ENCODE peak calls at places on chromosomes 6 and 20, in four cellular contexts. L is endodermal cell, H is skeletal muscle cell, N is left cardiac atrium. C is an unnamed sample.

GRCh38 chr6:16472349-16473069 is 234.1 kb downstream of the GMPR start:
- DNase-seq in L (no peak), H (peak; percentile 36), N (no peak), C (peak; percentile 67)

GRCh38 chr6:159121387-159121955 is 47.7 kb upstream of the FNDC1 start:
- DNase-seq in L (peak; percentile 43), H (no peak), N (no peak), C (no peak)

GRCh38 chr6:72425003-72425681 is 196.7 kb upstream of the KCNQ5 start:
- DNase-seq in L (no peak), H (peak; percentile 88), N (no peak), C (peak; percentile 87)

GRCh38 chr6:130752292-130752691 is 74.9 kb upstream of the SMLR1 start:
- DNase-seq in L (no peak), H (peak; percentile 28), N (no peak), C (no peak)

GRCh38 chr20:64065973-64066341 is 3.0 kb downstream of the TCEA2 start:
- DNase-seq in L (peak; percentile 80), H (no peak), N (peak; percentile 24), C (peak; percentile 61)

GRCh38 chr20:58020656-58021454 is 207.6 kb downstream of the ANKRD60 start:
- DNase-seq in L (no peak), H (no peak), N (no peak), C (no peak)

GRCh38 chr6:125952764-125953501 is 3.6 kb upstream of the HINT3 start:
- DNase-seq in L (peak; percentile 91), H (no peak), N (no peak), C (no peak)

GRCh38 chr6:162973975-162974374 is 246.2 kb downstream of the PACRG start:
- DNase-seq in L (no peak), H (no peak), N (no peak), C (no peak)

GRCh38 chr20:62156254-62156556 is 12.6 kb downstream of the SS18L1 start:
- DNase-seq in L (no peak), H (no peak), N (no peak), C (no peak)

GRCh38 chr6:12832341-12832740 is 115.8 kb downstream of the PHACTR1 start:
- DNase-seq in L (no peak), H (no peak), N (no peak), C (no peak)

GRCh38 chr20:40323411-40323810 is 365.6 kb downstream of the MAFB start:
- DNase-seq in L (no peak), H (no peak), N (no peak), C (peak; percentile 62)

GRCh38 chr20:32035398-32035852 is 16.6 kb upstream of the HCK start:
- DNase-seq in L (no peak), H (no peak), N (no peak), C (no peak)

GRCh38 chr6:70280462-70280861 is 22.4 kb downstream of the COL9A1 start:
- DNase-seq in L (peak; percentile 61), H (no peak), N (peak; percentile 21), C (no peak)

GRCh38 chr20:24634855-24635254 is 165.4 kb downstream of the SYNDIG1 start:
- DNase-seq in L (peak; percentile 66), H (peak; percentile 87), N (peak; percentile 44), C (peak; percentile 62)

GRCh38 chr20:56429496-56429895 is 17.4 kb downstream of the CASS4 start:
- DNase-seq in L (no peak), H (no peak), N (no peak), C (peak; percentile 44)

GRCh38 chr6:30097902-30098606 is 14.8 kb downstream of the TRIM31 start:
- DNase-seq in L (no peak), H (no peak), N (no peak), C (no peak)

GRCh38 chr20:4956200-4956810 is 45.0 kb downstream of the SLC23A2 start:
- DNase-seq in L (no peak), H (no peak), N (no peak), C (peak; percentile 60)

GRCh38 chr6:43851204-43851855 is 81.3 kb downstream of the VEGFA start:
- DNase-seq in L (peak; percentile 68), H (no peak), N (no peak), C (no peak)

GRCh38 chr6:111605100-111605748 is 454 bp downstream of the TRAF3IP2 start:
- DNase-seq in L (peak; percentile 87), H (peak; percentile 90), N (peak; percentile 83), C (peak; percentile 49)

GRCh38 chr6:107237992-107238660 is 122.8 kb upstream of the BEND3 start:
- DNase-seq in L (no peak), H (peak; percentile 72), N (no peak), C (peak; percentile 77)

GRCh38 chr6:53179961-53180651 is 31.5 kb upstream of the GCM1 start:
- DNase-seq in L (no peak), H (peak; percentile 66), N (peak; percentile 49), C (peak; percentile 92)

GRCh38 chr20:17617212-17617867 is 47.5 kb downstream of the DSTN start:
- DNase-seq in L (peak; percentile 93), H (no peak), N (peak; percentile 58), C (no peak)

GRCh38 chr6:43927525-43928210 is 157.7 kb downstream of the VEGFA start:
- DNase-seq in L (no peak), H (no peak), N (no peak), C (peak; percentile 68)

GRCh38 chr6:44898296-44898930 is 429.7 kb upstream of the RUNX2 start:
- DNase-seq in L (no peak), H (peak; percentile 15), N (no peak), C (no peak)

GRCh38 chr20:20632644-20633043 is 79.8 kb downstream of the RALGAPA2 start:
- DNase-seq in L (no peak), H (no peak), N (no peak), C (no peak)

GRCh38 chr6:136438445-136438844 is 111.8 kb downstream of the MAP7 start:
- DNase-seq in L (no peak), H (no peak), N (no peak), C (peak; percentile 55)

GRCh38 chr20:31860431-31861345 is 9.6 kb downstream of the DUSP15 start:
- DNase-seq in L (peak; percentile 84), H (no peak), N (no peak), C (peak; percentile 60)

GRCh38 chr6:152605901-152606390 is 31.2 kb downstream of the SYNE1 start:
- DNase-seq in L (no peak), H (no peak), N (no peak), C (no peak)

GRCh38 chr6:10824819-10825218 is 13.5 kb downstream of the MAK start:
- DNase-seq in L (no peak), H (no peak), N (no peak), C (no peak)

GRCh38 chr6:53766930-53767329 is 27.9 kb upstream of the LRRC1 start:
- DNase-seq in L (no peak), H (no peak), N (no peak), C (no peak)

C was measured in bronchial epithelial cell.